ENCODE peak calls at places on chromosome 6, in six cellular contexts. W, B, D, Z, I and C are unnamed samples.

GRCh38 chr6:4567141-4567540 is 209.1 kb upstream of the CDYL start:
- DNase-seq in W (no peak), B (no peak), D (peak), Z (no peak), I (no peak), C (no peak)

GRCh38 chr6:150747155-150747554 is 118.3 kb upstream of the MTHFD1L start:
- DNase-seq in W (no peak), B (no peak), D (no peak), Z (no peak), I (no peak), C (no peak)

GRCh38 chr6:110681543-110682459 is 133.5 kb downstream of the CDK19 start:
- DNase-seq in W (no peak), B (no peak), D (peak), Z (no peak), I (no peak), C (no peak)

GRCh38 chr6:122429328-122429727 is 29.9 kb downstream of the HSF2 start:
- DNase-seq in W (no peak), B (no peak), D (no peak), Z (no peak), I (no peak), C (no peak)

GRCh38 chr6:14178083-14178445 is 60.5 kb downstream of the CD83 start:
- DNase-seq in W (no peak), B (no peak), D (no peak), Z (no peak), I (no peak), C (no peak)

GRCh38 chr6:158219229-158219628 is 51.1 kb downstream of the GTF2H5 start:
- DNase-seq in W (no peak), B (no peak), D (peak), Z (no peak), I (no peak), C (no peak)

GRCh38 chr6:105263685-105264298 is 84.0 kb upstream of the POPDC3 start:
- DNase-seq in W (no peak), B (no peak), D (no peak), Z (no peak), I (no peak), C (no peak)

GRCh38 chr6:136964368-136964767 is 42.3 kb downstream of the SLC35D3 start:
- DNase-seq in W (no peak), B (no peak), D (no peak), Z (no peak), I (no peak), C (no peak)

GRCh38 chr6:33497157-33497556 is 42.8 kb downstream of the ZBTB9 start:
- DNase-seq in W (no peak), B (no peak), D (no peak), Z (no peak), I (no peak), C (no peak)

GRCh38 chr6:760982-761955 is 68.3 kb upstream of the EXOC2 start:
- DNase-seq in W (no peak), B (no peak), D (no peak), Z (no peak), I (no peak), C (no peak)

GRCh38 chr6:960356-960755 is 267.4 kb upstream of the EXOC2 start:
- DNase-seq in W (no peak), B (no peak), D (no peak), Z (no peak), I (no peak), C (no peak)

GRCh38 chr6:42200035-42200434 is 5.3 kb upstream of the GUCA1B start:
- DNase-seq in W (no peak), B (no peak), D (peak), Z (no peak), I (no peak), C (no peak)

GRCh38 chr6:129857838-129858237 is 3.3 kb downstream of the TMEM244 start:
- DNase-seq in W (no peak), B (no peak), D (no peak), Z (no peak), I (no peak), C (no peak)

GRCh38 chr6:33201147-33201545 is 479 bp downstream of the SLC39A7 start:
- DNase-seq in W (no peak), B (no peak), D (no peak), Z (no peak), I (no peak), C (no peak)

GRCh38 chr6:12288844-12289654 is 1.1 kb upstream of the EDN1 start:
- DNase-seq in W (peak), B (peak), D (peak), Z (no peak), I (peak), C (peak)

GRCh38 chr6:11069760-11070159 is 23.9 kb upstream of the SMIM13 start:
- DNase-seq in W (no peak), B (no peak), D (no peak), Z (no peak), I (no peak), C (no peak)

GRCh38 chr6:18595774-18596528 is 208.8 kb downstream of the RNF144B start:
- DNase-seq in W (peak), B (peak), D (peak), Z (no peak), I (peak), C (peak)

GRCh38 chr6:141498980-141499379 is 633.7 kb upstream of the GJE1 start:
- DNase-seq in W (no peak), B (no peak), D (peak), Z (no peak), I (no peak), C (no peak)

GRCh38 chr6:169190144-169190584 is 63.5 kb downstream of the THBS2 start:
- DNase-seq in W (no peak), B (no peak), D (peak), Z (no peak), I (no peak), C (no peak)

GRCh38 chr6:144036064-144036873 is 28.2 kb upstream of the PLAGL1 start:
- DNase-seq in W (no peak), B (no peak), D (peak), Z (no peak), I (no peak), C (no peak)

GRCh38 chr6:146974346-146974745 is 229.9 kb upstream of the STXBP5 start:
- DNase-seq in W (no peak), B (no peak), D (no peak), Z (no peak), I (no peak), C (no peak)

GRCh38 chr6:149565539-149566371 is 420 bp upstream of the GINM1 start:
- DNase-seq in W (peak), B (peak), D (peak), Z (peak), I (peak), C (peak)
- TF ChIP-seq CTCF in W (peak), B (peak), D (peak), Z (peak), I (peak), C (peak)

GRCh38 chr6:31749301-31750036 is 9.7 kb downstream of the MSH5 start:
- DNase-seq in W (no peak), B (no peak), D (no peak), Z (no peak), I (no peak), C (no peak)
- TF ChIP-seq CTCF in W (no peak), B (no peak), D (no peak), Z (no peak), I (no peak), C (no peak)

GRCh38 chr6:165232277-165232654 is 77.1 kb downstream of the C6orf118 start:
- DNase-seq in W (no peak), B (no peak), D (no peak), Z (no peak), I (no peak), C (no peak)
- TF ChIP-seq CTCF in W (no peak), B (no peak), D (no peak), Z (no peak), I (no peak), C (no peak)

GRCh38 chr6:131696956-131697355 is 4.2 kb downstream of the OR2A4 start:
- DNase-seq in W (no peak), B (no peak), D (no peak), Z (no peak), I (no peak), C (no peak)

GRCh38 chr6:131692589-131692988 is 8.6 kb downstream of the OR2A4 start:
- DNase-seq in W (no peak), B (no peak), D (no peak), Z (no peak), I (no peak), C (no peak)

GRCh38 chr6:131693384-131693783 is 7.8 kb downstream of the OR2A4 start:
- DNase-seq in W (no peak), B (no peak), D (no peak), Z (no peak), I (no peak), C (no peak)

DNA sequence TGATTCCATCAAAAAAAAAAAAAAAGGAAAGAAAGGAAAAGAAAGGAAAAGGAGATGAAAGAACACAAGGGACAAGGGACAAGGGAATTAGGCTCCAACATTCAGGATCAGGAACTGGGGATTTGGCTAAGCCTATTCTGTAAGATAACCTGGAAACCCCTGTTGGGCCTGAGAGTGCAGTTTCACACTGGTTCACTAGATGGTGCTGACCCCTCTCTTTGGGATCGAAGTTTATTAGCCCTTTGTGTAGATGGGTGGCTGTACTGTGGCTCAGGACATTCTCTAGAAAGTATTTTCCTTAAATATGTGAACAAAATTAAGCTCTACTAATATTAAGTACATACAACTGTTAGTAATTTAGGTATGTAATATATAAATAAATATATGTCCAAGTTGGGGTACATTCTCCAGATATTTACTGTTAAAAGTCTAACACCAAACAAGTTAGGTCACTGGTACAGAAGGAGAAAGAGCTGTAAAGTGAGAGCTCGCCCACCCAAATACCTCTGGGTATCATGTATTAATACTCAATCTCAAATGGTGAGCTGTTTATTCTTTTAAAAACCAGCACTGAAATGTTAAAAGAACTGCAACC is 6.3 kb downstream of the OR2A4 start:
- DNase-seq in W (peak), B (peak), D (peak), Z (no peak), I (no peak), C (no peak)
- TF ChIP-seq CTCF in W (peak), B (peak), D (peak), Z (peak), I (peak), C (peak)

GRCh38 chr6:100173211-100173610 is 179.2 kb upstream of the MCHR2 start:
- DNase-seq in W (no peak), B (no peak), D (no peak), Z (no peak), I (no peak), C (no peak)

GRCh38 chr6:100176951-100177710 is 183.1 kb upstream of the MCHR2 start:
- DNase-seq in W (no peak), B (no peak), D (no peak), Z (no peak), I (no peak), C (no peak)

GRCh38 chr6:100177956-100178355 is 183.9 kb upstream of the MCHR2 start:
- DNase-seq in W (no peak), B (no peak), D (no peak), Z (no peak), I (no peak), C (no peak)

GRCh38 chr6:100175814-100176275 is 181.8 kb upstream of the MCHR2 start:
- DNase-seq in W (no peak), B (no peak), D (peak), Z (no peak), I (no peak), C (no peak)

DNA sequence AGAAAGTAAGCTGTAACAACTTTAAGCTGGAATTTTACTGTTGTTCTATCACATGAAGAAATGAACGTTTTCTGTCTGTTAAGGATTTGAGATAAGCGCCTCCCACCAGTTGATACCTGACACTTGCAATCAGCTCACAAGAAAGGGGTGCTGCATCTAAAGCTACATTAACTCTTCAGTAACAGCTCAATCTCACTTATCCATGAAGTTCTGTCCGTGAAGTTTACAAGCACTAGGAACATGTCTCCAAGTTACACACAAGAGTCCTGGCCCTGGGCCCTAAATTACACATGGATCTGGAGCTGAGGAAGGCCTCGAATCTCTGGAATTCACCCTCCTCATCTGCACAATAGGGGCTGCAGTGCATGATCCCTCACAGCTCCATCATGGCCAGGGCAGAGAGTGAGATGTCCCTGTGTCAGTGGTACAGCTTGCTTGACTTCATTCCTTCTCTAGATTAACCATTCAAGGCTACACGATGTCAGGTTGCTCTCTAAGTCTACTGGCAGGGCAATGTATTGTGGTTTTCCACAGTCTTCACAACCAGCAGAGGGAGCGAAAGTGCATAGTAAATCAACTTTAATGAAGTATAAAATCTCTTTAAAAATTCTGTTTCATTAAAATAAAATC is 182.4 kb upstream of the MCHR2 start:
- DNase-seq in W (peak), B (peak), D (peak), Z (no peak), I (no peak), C (no peak)
- TF ChIP-seq CTCF in W (peak), B (peak), D (peak), Z (peak), I (no peak), C (peak)

GRCh38 chr6:152745509-152746171 is 5.0 kb upstream of the VIP start:
- DNase-seq in W (no peak), B (no peak), D (no peak), Z (no peak), I (no peak), C (no peak)

GRCh38 chr6:152750694-152751093 is at the start of gene VIP:
- DNase-seq in W (no peak), B (peak), D (peak), Z (no peak), I (no peak), C (no peak)

GRCh38 chr6:152746172-152746553 is 4.4 kb upstream of the VIP start:
- DNase-seq in W (peak), B (no peak), D (peak), Z (no peak), I (no peak), C (no peak)

GRCh38 chr6:152749336-152749735 is 1.3 kb upstream of the VIP start:
- DNase-seq in W (no peak), B (no peak), D (no peak), Z (no peak), I (no peak), C (no peak)

GRCh38 chr6:152748843-152749242 is 1.8 kb upstream of the VIP start:
- DNase-seq in W (no peak), B (no peak), D (peak), Z (no peak), I (no peak), C (no peak)
- TF ChIP-seq CTCF in W (peak), B (peak), D (peak), Z (peak), I (no peak), C (peak)